ENCODE peak calls at places on chromosomes 7 and 10, in eight cellular contexts. H, L, E, P, K, Q, T and N are unnamed samples.

GRCh38 chr7:157010588-157011332 is at the start of gene MNX1:
- DNase-seq in H (peak; percentile 83), L (peak; percentile 57), E (peak; percentile 89), P (no peak), K (no peak), Q (peak; percentile 54), T (peak; percentile 93), N (no peak)

GRCh38 chr10:90718185-90718584 is 139.7 kb downstream of the HTR7 start:
- DNase-seq in H (no peak), L (no peak), E (no peak), P (no peak), K (no peak), Q (no peak), T (no peak), N (no peak)

GRCh38 chr7:45050198-45050597 is 38.6 kb downstream of the NACAD start:
- DNase-seq in H (no peak), L (no peak), E (no peak), P (no peak), K (no peak), Q (no peak), T (no peak), N (no peak)

GRCh38 chr7:99021941-99022560 is 121.9 kb downstream of the SMURF1 start:
- DNase-seq in H (no peak), L (no peak), E (no peak), P (peak; percentile 22), K (no peak), Q (no peak), T (no peak), N (peak; percentile 48)

GRCh38 chr10:71234970-71235681 is 22.8 kb downstream of the UNC5B start:
- DNase-seq in H (no peak), L (no peak), E (no peak), P (no peak), K (no peak), Q (no peak), T (no peak), N (no peak)

GRCh38 chr7:131608112-131608498 is 51.7 kb upstream of the PODXL start:
- DNase-seq in H (no peak), L (no peak), E (no peak), P (no peak), K (no peak), Q (no peak), T (no peak), N (no peak)

GRCh38 chr10:70337201-70337651 is 45.2 kb downstream of the LRRC20 start:
- DNase-seq in H (peak; percentile 63), L (no peak), E (peak; percentile 4), P (peak; percentile 36), K (no peak), Q (no peak), T (peak; percentile 16), N (no peak)

GRCh38 chr7:140295224-140295623 is 103.1 kb downstream of the SLC37A3 start:
- DNase-seq in H (no peak), L (no peak), E (no peak), P (no peak), K (no peak), Q (no peak), T (no peak), N (no peak)

GRCh38 chr7:96244992-96245292 is 77.0 kb downstream of the SLC25A13 start:
- DNase-seq in H (no peak), L (no peak), E (no peak), P (no peak), K (no peak), Q (no peak), T (no peak), N (no peak)

DNA sequence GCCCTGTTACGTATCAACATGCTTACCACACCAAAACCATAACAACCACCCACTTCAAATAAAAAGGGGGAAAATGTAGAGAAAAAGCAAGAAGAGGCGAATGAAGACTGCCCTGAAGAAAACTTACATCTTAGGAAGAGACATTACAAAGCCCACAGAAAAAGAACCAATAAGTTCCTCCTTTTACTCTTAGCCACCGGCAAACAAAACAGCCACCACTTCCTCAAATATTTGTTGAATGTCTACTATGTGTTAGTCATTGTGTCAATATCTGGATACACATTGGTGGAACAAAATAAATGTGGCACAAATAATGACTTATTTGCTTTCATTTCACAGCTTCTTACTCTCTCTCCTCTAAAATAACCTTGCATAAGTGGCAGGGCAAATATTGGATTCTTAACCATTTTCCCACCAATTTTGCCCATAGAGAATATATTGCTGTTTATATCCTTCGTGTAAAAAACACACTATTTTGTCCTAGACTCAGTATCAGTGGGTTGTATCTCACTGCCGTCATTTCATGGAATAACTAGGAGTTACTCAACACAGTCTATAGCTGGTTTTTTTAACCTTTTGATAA is 106.8 kb downstream of the ANK3 start:
- DNase-seq in H (no peak), L (peak; percentile 66), E (no peak), P (no peak), K (peak; percentile 66), Q (no peak), T (no peak), N (no peak)
- H3K4me3 ChIP-seq in H (no peak overlapping the region), L (no peak overlapping the region), E (no peak overlapping the region), P (no peak overlapping the region), K (no peak overlapping the region), Q (no peak overlapping the region), T (no peak overlapping the region), N (no peak overlapping the region)

GRCh38 chr10:11148131-11148530 is 130.5 kb downstream of the CELF2 start:
- DNase-seq in H (no peak), L (no peak), E (no peak), P (no peak), K (no peak), Q (no peak), T (no peak), N (no peak)
- TF ChIP-seq POLR2AphosphoS5 in H (no peak), L (no peak), E (no peak), P (no peak), K (no peak), Q (no peak), T (no peak), N (no peak)

DNA sequence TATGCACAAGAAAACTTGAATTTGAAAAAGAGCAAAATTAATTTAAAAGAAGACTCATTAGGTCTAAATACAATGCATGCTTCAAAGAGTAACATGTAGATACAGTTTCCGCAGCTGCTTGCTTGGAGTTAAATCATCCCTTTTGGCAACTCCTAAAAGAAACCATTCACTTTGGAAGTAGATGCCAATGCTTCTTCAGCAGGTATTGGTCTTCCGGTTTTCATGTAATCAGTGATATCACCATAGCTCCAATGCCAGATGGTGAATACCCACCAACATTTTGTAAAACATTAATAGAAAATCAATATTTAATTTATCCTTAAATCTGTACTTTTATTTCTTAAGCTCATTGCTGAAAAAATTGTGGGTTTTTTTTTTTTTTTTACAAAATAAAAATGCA is 381.1 kb upstream of the PHF14 start:
- DNase-seq in H (no peak), L (no peak), E (no peak), P (no peak), K (no peak), Q (no peak), T (no peak), N (no peak)
- H3K4me3 ChIP-seq in H (no peak overlapping the region), L (no peak overlapping the region), E (no peak overlapping the region), P (no peak overlapping the region), K (no peak overlapping the region), Q (no peak overlapping the region), T (no peak overlapping the region), N (no peak overlapping the region)

GRCh38 chr7:4143511-4144160 is 538.5 kb upstream of the FOXK1 start:
- DNase-seq in H (peak; percentile 41), L (no peak), E (no peak), P (no peak), K (no peak), Q (no peak), T (no peak), N (no peak)

GRCh38 chr7:4145576-4145975 is 536.5 kb upstream of the FOXK1 start:
- DNase-seq in H (no peak), L (no peak), E (no peak), P (no peak), K (no peak), Q (no peak), T (no peak), N (no peak)

GRCh38 chr7:4143006-4143405 is 539.1 kb upstream of the FOXK1 start:
- DNase-seq in H (peak; percentile 44), L (no peak), E (no peak), P (peak; percentile 36), K (no peak), Q (no peak), T (no peak), N (no peak)

GRCh38 chr7:4144171-4144701 is 537.9 kb upstream of the FOXK1 start:
- DNase-seq in H (peak; percentile 60), L (no peak), E (no peak), P (no peak), K (no peak), Q (no peak), T (no peak), N (no peak)

DNA sequence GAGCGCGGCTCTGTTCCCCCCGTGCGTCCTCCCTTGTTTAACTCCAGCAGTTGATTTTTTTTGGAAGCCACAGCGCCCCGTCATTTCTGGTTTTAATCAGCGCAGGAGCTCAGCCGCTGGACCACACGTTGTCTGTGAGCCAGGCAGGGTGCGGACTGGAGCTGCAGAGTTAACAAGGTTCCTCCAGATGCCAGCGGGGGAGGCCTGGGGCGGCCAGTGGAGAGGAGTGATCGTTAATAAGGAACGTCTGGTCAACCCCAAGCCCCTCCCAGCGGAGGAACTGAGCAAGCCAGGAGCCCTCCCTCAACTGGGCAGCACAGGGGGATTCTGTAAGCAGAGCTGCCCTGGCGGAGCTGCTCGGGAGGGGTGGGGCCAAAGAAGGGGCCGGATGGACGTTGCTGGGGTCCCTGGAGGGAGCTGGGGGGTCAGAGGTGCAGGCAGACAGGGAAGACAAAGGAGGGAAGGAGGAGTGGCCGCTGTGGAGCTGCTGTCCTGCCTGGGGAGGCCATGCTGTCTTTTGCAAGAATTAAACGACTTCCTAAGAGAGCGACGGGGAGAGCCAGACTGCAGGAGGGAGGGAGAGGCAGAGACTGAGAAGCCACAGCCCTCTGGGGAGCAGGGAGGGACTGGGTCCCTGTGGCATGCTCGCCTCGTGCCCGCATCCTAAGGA is 537.2 kb upstream of the FOXK1 start:
- DNase-seq in H (peak; percentile 75), L (no peak), E (peak; percentile 21), P (peak; percentile 88), K (no peak), Q (no peak), T (peak; percentile 58), N (no peak)
- TF ChIP-seq POLR2AphosphoS5 in H (no peak), L (no peak), E (no peak), P (peak; percentile 47), K (no peak), Q (no peak), T (no peak), N (no peak)

GRCh38 chr10:32459072-32459703 is 13.2 kb downstream of the CCDC7 start:
- DNase-seq in H (no peak), L (no peak), E (no peak), P (no peak), K (no peak), Q (no peak), T (no peak), N (no peak)
- H3K4me3 ChIP-seq in H (no peak overlapping the region), L (no peak overlapping the region), E (no peak overlapping the region), P (no peak overlapping the region), K (no peak overlapping the region), Q (no peak overlapping the region), T (no peak overlapping the region), N (no peak overlapping the region)